ENCODE peak calls at places on chromosomes 4 and X, in seven cellular contexts. One of them, this sample, is unnamed. For H3K4me1, the result is how much of the 10 kb centered on the place peaks cover.

GRCh38 chr4:127959794-127960193 is 5.2 kb downstream of the MFSD8 start:
- DNase-seq in Panc1: no peak
- DNase-seq in A549: no peak
- DNase-seq in upper lobe of right lung: no peak
- DNase-seq in endodermal cell: no peak
- DNase-seq in fibroblast of lung: no peak
- DNase-seq in cardiac muscle cell: no peak
- DNase-seq in this sample: no peak

GRCh38 chrX:28920141-28920540 is 332.9 kb downstream of the IL1RAPL1 start:
- DNase-seq in fibroblast of lung: no peak
- DNase-seq in endodermal cell: no peak
- DNase-seq in A549: no peak
- DNase-seq in Panc1: no peak
- DNase-seq in cardiac muscle cell: no peak
- DNase-seq in upper lobe of right lung: no peak
- DNase-seq in this sample: no peak

GRCh38 chrX:136076942-136077341 is 70.4 kb upstream of the FHL1 start:
- DNase-seq in fibroblast of lung: peak
- DNase-seq in cardiac muscle cell: no peak
- DNase-seq in Panc1: no peak
- DNase-seq in upper lobe of right lung: no peak
- DNase-seq in A549: no peak
- DNase-seq in endodermal cell: peak
- DNase-seq in this sample: no peak

GRCh38 chr4:149987777-149988410 is 90.4 kb upstream of the DCLK2 start:
- DNase-seq in upper lobe of right lung: no peak
- DNase-seq in A549: no peak
- DNase-seq in Panc1: no peak
- DNase-seq in endodermal cell: no peak
- DNase-seq in fibroblast of lung: no peak
- DNase-seq in cardiac muscle cell: no peak
- DNase-seq in this sample: no peak

GRCh38 chrX:9340619-9341304 is 124.1 kb upstream of the TBL1X start:
- DNase-seq in Panc1: no peak
- DNase-seq in cardiac muscle cell: no peak
- DNase-seq in A549: no peak
- DNase-seq in upper lobe of right lung: no peak
- DNase-seq in fibroblast of lung: peak
- DNase-seq in endodermal cell: peak
- DNase-seq in this sample: peak

GRCh38 chr4:139112650-139113049 is 64.4 kb downstream of the ELF2 start:
- DNase-seq in A549: no peak
- DNase-seq in upper lobe of right lung: no peak
- DNase-seq in endodermal cell: no peak
- DNase-seq in cardiac muscle cell: no peak
- DNase-seq in Panc1: no peak
- DNase-seq in fibroblast of lung: no peak
- DNase-seq in this sample: no peak

GRCh38 chr4:142045996-142046395 is 409.6 kb downstream of the IL15 start:
- DNase-seq in endodermal cell: no peak
- DNase-seq in cardiac muscle cell: no peak
- DNase-seq in fibroblast of lung: no peak
- DNase-seq in A549: no peak
- DNase-seq in upper lobe of right lung: no peak
- DNase-seq in Panc1: no peak
- DNase-seq in this sample: no peak

GRCh38 chr4:5539584-5539983 is 168.8 kb downstream of the EVC2 start:
- DNase-seq in A549: no peak
- DNase-seq in Panc1: no peak
- DNase-seq in upper lobe of right lung: no peak
- DNase-seq in cardiac muscle cell: no peak
- DNase-seq in endodermal cell: no peak
- DNase-seq in fibroblast of lung: no peak
- DNase-seq in this sample: no peak

GRCh38 chr4:41319553-41319952 is 62.8 kb downstream of the UCHL1 start:
- DNase-seq in cardiac muscle cell: no peak
- DNase-seq in fibroblast of lung: peak
- DNase-seq in Panc1: no peak
- DNase-seq in A549: peak
- DNase-seq in endodermal cell: no peak
- DNase-seq in upper lobe of right lung: no peak
- DNase-seq in this sample: no peak

GRCh38 chr4:175290401-175290800 is 372.2 kb downstream of the ADAM29 start:
- DNase-seq in A549: no peak
- DNase-seq in upper lobe of right lung: no peak
- DNase-seq in fibroblast of lung: peak
- DNase-seq in Panc1: no peak
- DNase-seq in cardiac muscle cell: no peak
- DNase-seq in endodermal cell: no peak
- DNase-seq in this sample: no peak

GRCh38 chr4:54318904-54319303 is 89.8 kb downstream of the PDGFRA start:
- DNase-seq in A549: peak
- DNase-seq in Panc1: peak
- DNase-seq in endodermal cell: peak
- DNase-seq in cardiac muscle cell: peak
- DNase-seq in fibroblast of lung: peak
- DNase-seq in upper lobe of right lung: no peak
- DNase-seq in this sample: no peak

GRCh38 chr4:187602339-187603092 is 393.1 kb upstream of the ZFP42 start:
- DNase-seq in Panc1: no peak
- DNase-seq in fibroblast of lung: peak
- DNase-seq in upper lobe of right lung: no peak
- DNase-seq in cardiac muscle cell: no peak
- DNase-seq in endodermal cell: no peak
- DNase-seq in A549: no peak
- DNase-seq in this sample: no peak

GRCh38 chr4:176753049-176753448 is 39.7 kb downstream of the VEGFC start:
- DNase-seq in A549: no peak
- DNase-seq in cardiac muscle cell: peak
- DNase-seq in upper lobe of right lung: no peak
- DNase-seq in Panc1: peak
- DNase-seq in endodermal cell: no peak
- DNase-seq in fibroblast of lung: peak
- DNase-seq in this sample: no peak

GRCh38 chrX:68832101-68832416 is 3.2 kb downstream of the EFNB1 start:
- DNase-seq in Panc1: no peak
- DNase-seq in upper lobe of right lung: peak
- DNase-seq in fibroblast of lung: peak
- DNase-seq in cardiac muscle cell: peak
- DNase-seq in endodermal cell: peak
- DNase-seq in A549: no peak
- DNase-seq in this sample: no peak

GRCh38 chrX:25049347-25049746 is 33.6 kb upstream of the ARX start:
- DNase-seq in upper lobe of right lung: no peak
- DNase-seq in A549: peak
- DNase-seq in fibroblast of lung: peak
- DNase-seq in cardiac muscle cell: no peak
- DNase-seq in endodermal cell: no peak
- DNase-seq in Panc1: no peak
- DNase-seq in this sample: no peak

GRCh38 chr4:144782345-144782744 is 136.4 kb downstream of the HHIP start:
- DNase-seq in Panc1: no peak
- DNase-seq in A549: no peak
- DNase-seq in endodermal cell: no peak
- DNase-seq in upper lobe of right lung: no peak
- DNase-seq in cardiac muscle cell: no peak
- DNase-seq in fibroblast of lung: peak
- DNase-seq in this sample: no peak

GRCh38 chrX:12170755-12171154 is 32.5 kb downstream of the FRMPD4 start:
- DNase-seq in A549: no peak
- DNase-seq in endodermal cell: no peak
- DNase-seq in upper lobe of right lung: no peak
- DNase-seq in fibroblast of lung: no peak
- DNase-seq in Panc1: no peak
- DNase-seq in cardiac muscle cell: no peak
- DNase-seq in this sample: no peak

GRCh38 chr4:17066972-17067371 is 168.5 kb upstream of the LDB2 start:
- DNase-seq in upper lobe of right lung: no peak
- DNase-seq in Panc1: no peak
- DNase-seq in fibroblast of lung: peak
- DNase-seq in cardiac muscle cell: no peak
- DNase-seq in A549: peak
- DNase-seq in endodermal cell: no peak
- DNase-seq in this sample: no peak

GRCh38 chrX:18425199-18426003 is at the start of gene CDKL5:
- DNase-seq in fibroblast of lung: peak
- DNase-seq in A549: peak
- DNase-seq in cardiac muscle cell: peak
- DNase-seq in upper lobe of right lung: peak
- DNase-seq in endodermal cell: peak
- DNase-seq in Panc1: peak
- DNase-seq in this sample: peak

GRCh38 chrX:96433409-96434122 is 251.1 kb upstream of the DIAPH2 start:
- DNase-seq in A549: no peak
- DNase-seq in Panc1: no peak
- DNase-seq in fibroblast of lung: no peak
- DNase-seq in upper lobe of right lung: no peak
- DNase-seq in endodermal cell: no peak
- DNase-seq in cardiac muscle cell: no peak
- DNase-seq in this sample: no peak

GRCh38 chr4:1767058-1767769 is 25.9 kb upstream of the FGFR3 start:
- DNase-seq in cardiac muscle cell: peak
- DNase-seq in Panc1: no peak
- DNase-seq in endodermal cell: peak
- DNase-seq in fibroblast of lung: no peak
- DNase-seq in A549: peak
- DNase-seq in upper lobe of right lung: no peak
- DNase-seq in this sample: no peak

GRCh38 chr4:109411964-109412363 is 21.7 kb upstream of the SEC24B start:
- DNase-seq in endodermal cell: no peak
- DNase-seq in cardiac muscle cell: peak
- DNase-seq in A549: no peak
- DNase-seq in fibroblast of lung: no peak
- DNase-seq in Panc1: no peak
- DNase-seq in upper lobe of right lung: no peak
- DNase-seq in this sample: no peak

DNA sequence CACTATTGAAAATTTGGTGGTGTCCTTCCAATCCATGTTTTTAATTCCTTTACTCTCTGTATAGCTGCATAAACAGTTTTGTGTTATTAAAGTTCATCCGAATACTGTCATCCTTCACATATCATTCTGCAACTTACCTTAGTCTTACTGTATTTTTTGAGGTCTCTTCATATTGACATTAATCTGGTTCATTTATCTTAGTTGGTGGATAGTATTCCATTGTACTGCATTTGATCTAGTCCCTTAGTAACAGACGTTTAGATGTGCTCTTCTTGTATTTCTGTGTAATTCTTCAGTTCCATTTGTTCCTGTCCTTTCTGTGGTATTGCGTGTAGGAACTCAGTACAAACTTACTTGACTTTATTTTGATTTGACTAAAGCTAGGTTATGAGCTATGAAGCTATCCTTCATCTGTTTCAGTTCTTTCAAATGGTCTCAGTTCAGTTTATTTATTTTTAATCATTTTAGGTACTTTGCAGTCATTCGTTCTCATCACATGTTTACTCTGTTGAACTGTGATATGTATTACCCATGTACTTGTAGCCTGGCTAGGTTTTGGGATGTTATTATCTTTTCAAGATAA is 41.3 kb downstream of the RAPGEF2 start:
- DNase-seq in fibroblast of lung: no peak
- DNase-seq in cardiac muscle cell: no peak
- DNase-seq in upper lobe of right lung: no peak
- DNase-seq in A549: no peak
- DNase-seq in Panc1: no peak
- DNase-seq in endodermal cell: no peak
- DNase-seq in this sample: no peak
- H3K4me1 ChIP-seq in fibroblast of lung: under half
- H3K4me1 ChIP-seq in cardiac muscle cell: under half
- H3K4me1 ChIP-seq in upper lobe of right lung: under half
- H3K4me1 ChIP-seq in A549: under half
- H3K4me1 ChIP-seq in Panc1: under half
- H3K4me1 ChIP-seq in endodermal cell: under half
- H3K4me1 ChIP-seq in this sample: under half

GRCh38 chr4:168485511-168485910 is 5.2 kb upstream of the DDX60L start:
- DNase-seq in cardiac muscle cell: no peak
- DNase-seq in upper lobe of right lung: no peak
- DNase-seq in Panc1: no peak
- DNase-seq in fibroblast of lung: no peak
- DNase-seq in A549: no peak
- DNase-seq in endodermal cell: no peak
- DNase-seq in this sample: no peak
- H3K4me1 ChIP-seq in cardiac muscle cell: under half
- H3K4me1 ChIP-seq in upper lobe of right lung: under half
- H3K4me1 ChIP-seq in Panc1: under half
- H3K4me1 ChIP-seq in fibroblast of lung: under half
- H3K4me1 ChIP-seq in A549: under half
- H3K4me1 ChIP-seq in endodermal cell: under half
- H3K4me1 ChIP-seq in this sample: under half

GRCh38 chr4:38673109-38673978 is 9.3 kb downstream of the KLF3 start:
- DNase-seq in upper lobe of right lung: peak
- DNase-seq in fibroblast of lung: peak
- DNase-seq in Panc1: no peak
- DNase-seq in endodermal cell: peak
- DNase-seq in cardiac muscle cell: peak
- DNase-seq in A549: peak
- DNase-seq in this sample: no peak

GRCh38 chr4:38670939-38671593 is 7.1 kb downstream of the KLF3 start:
- DNase-seq in A549: no peak
- DNase-seq in endodermal cell: peak
- DNase-seq in upper lobe of right lung: no peak
- DNase-seq in fibroblast of lung: no peak
- DNase-seq in cardiac muscle cell: no peak
- DNase-seq in Panc1: no peak
- DNase-seq in this sample: no peak

GRCh38 chr4:38672247-38673071 is 8.5 kb downstream of the KLF3 start:
- DNase-seq in upper lobe of right lung: no peak
- DNase-seq in A549: peak
- DNase-seq in endodermal cell: peak
- DNase-seq in Panc1: no peak
- DNase-seq in fibroblast of lung: no peak
- DNase-seq in cardiac muscle cell: no peak
- DNase-seq in this sample: no peak

GRCh38 chr4:38670061-38670894 is 6.3 kb downstream of the KLF3 start:
- DNase-seq in Panc1: no peak
- DNase-seq in A549: no peak
- DNase-seq in endodermal cell: peak
- DNase-seq in cardiac muscle cell: no peak
- DNase-seq in upper lobe of right lung: no peak
- DNase-seq in fibroblast of lung: no peak
- DNase-seq in this sample: no peak

DNA sequence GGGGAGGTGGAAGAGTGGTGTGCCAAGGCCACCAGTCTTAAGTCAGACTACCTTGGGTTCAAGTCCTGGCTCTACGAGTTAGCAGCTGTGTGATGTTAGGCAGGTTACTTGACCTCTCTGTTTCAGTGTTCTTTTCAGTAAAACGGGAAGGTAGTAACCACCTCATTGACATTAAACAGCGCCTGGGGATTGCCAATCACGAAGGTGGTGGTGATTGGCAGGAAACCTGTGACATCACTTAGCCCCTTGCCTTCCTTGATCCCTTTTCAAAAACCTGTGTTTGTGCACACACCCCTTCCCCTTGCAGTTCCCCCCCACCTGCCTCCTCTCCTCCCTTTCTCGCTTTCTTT is 7.6 kb downstream of the KLF3 start:
- DNase-seq in Panc1: no peak
- DNase-seq in upper lobe of right lung: no peak
- DNase-seq in cardiac muscle cell: no peak
- DNase-seq in fibroblast of lung: no peak
- DNase-seq in A549: no peak
- DNase-seq in endodermal cell: no peak
- DNase-seq in this sample: no peak
- H3K4me1 ChIP-seq in Panc1: half or more
- H3K4me1 ChIP-seq in upper lobe of right lung: half or more
- H3K4me1 ChIP-seq in cardiac muscle cell: half or more
- H3K4me1 ChIP-seq in fibroblast of lung: under half
- H3K4me1 ChIP-seq in A549: half or more
- H3K4me1 ChIP-seq in endodermal cell: under half
- H3K4me1 ChIP-seq in this sample: half or more

GRCh38 chr4:26671111-26671510 is 87.2 kb downstream of the TBC1D19 start:
- DNase-seq in A549: no peak
- DNase-seq in fibroblast of lung: no peak
- DNase-seq in endodermal cell: no peak
- DNase-seq in upper lobe of right lung: no peak
- DNase-seq in Panc1: no peak
- DNase-seq in cardiac muscle cell: no peak
- DNase-seq in this sample: no peak
- H3K4me1 ChIP-seq in A549: under half
- H3K4me1 ChIP-seq in fibroblast of lung: under half
- H3K4me1 ChIP-seq in endodermal cell: under half
- H3K4me1 ChIP-seq in upper lobe of right lung: under half
- H3K4me1 ChIP-seq in Panc1: under half
- H3K4me1 ChIP-seq in cardiac muscle cell: under half
- H3K4me1 ChIP-seq in this sample: under half

This sample was measured in naive thymus-derived CD4-positive, alpha-beta T cell.